ENCODE peak calls at places on chromosomes 1 and 21, in eight cellular contexts. One of them, this sample, is unnamed.

GRCh38 chr21:42118901-42119300 is 47.8 kb downstream of the UMODL1 start:
- DNase-seq in K562: no peak
- DNase-seq in GM23338: no peak
- DNase-seq in stomach: no peak
- DNase-seq in transverse colon: peak; percentile 26
- DNase-seq in fibroblast of lung: no peak
- DNase-seq in A549: no peak
- DNase-seq in suprapubic skin: no peak
- DNase-seq in this sample: no peak

GRCh38 chr1:212213754-212214153 is 71.5 kb upstream of the PPP2R5A start:
- DNase-seq in K562: no peak
- DNase-seq in GM23338: no peak
- DNase-seq in stomach: no peak
- DNase-seq in transverse colon: no peak
- DNase-seq in fibroblast of lung: no peak
- DNase-seq in A549: no peak
- DNase-seq in suprapubic skin: no peak
- DNase-seq in this sample: no peak

GRCh38 chr1:14083706-14084105 is 383.7 kb downstream of the PRDM2 start:
- DNase-seq in K562: no peak
- DNase-seq in GM23338: no peak
- DNase-seq in stomach: no peak
- DNase-seq in transverse colon: no peak
- DNase-seq in fibroblast of lung: no peak
- DNase-seq in A549: no peak
- DNase-seq in suprapubic skin: no peak
- DNase-seq in this sample: no peak

GRCh38 chr1:42936309-42937078 is 22.2 kb downstream of the SLC2A1 start:
- DNase-seq in K562: peak; percentile 94
- DNase-seq in GM23338: no peak
- DNase-seq in stomach: peak; percentile 31
- DNase-seq in transverse colon: peak; percentile 67
- DNase-seq in fibroblast of lung: peak; percentile 76
- DNase-seq in A549: no peak
- DNase-seq in suprapubic skin: peak; percentile 63
- DNase-seq in this sample: peak; percentile 47

GRCh38 chr1:209659909-209660308 is 7.7 kb upstream of the LAMB3 start:
- DNase-seq in K562: no peak
- DNase-seq in GM23338: no peak
- DNase-seq in stomach: no peak
- DNase-seq in transverse colon: no peak
- DNase-seq in fibroblast of lung: peak; percentile 50
- DNase-seq in A549: no peak
- DNase-seq in suprapubic skin: no peak
- DNase-seq in this sample: no peak

GRCh38 chr1:162732566-162733335 is 57.8 kb upstream of the HSD17B7 start:
- DNase-seq in K562: no peak
- DNase-seq in GM23338: no peak
- DNase-seq in stomach: no peak
- DNase-seq in transverse colon: peak; percentile 13
- DNase-seq in fibroblast of lung: peak; percentile 63
- DNase-seq in A549: no peak
- DNase-seq in suprapubic skin: no peak
- DNase-seq in this sample: no peak

GRCh38 chr21:16330340-16331319 is 600.8 kb downstream of the USP25 start:
- DNase-seq in K562: no peak
- DNase-seq in GM23338: peak; percentile 81
- DNase-seq in stomach: no peak
- DNase-seq in transverse colon: no peak
- DNase-seq in fibroblast of lung: peak; percentile 89
- DNase-seq in A549: peak; percentile 1
- DNase-seq in suprapubic skin: no peak
- DNase-seq in this sample: no peak

GRCh38 chr1:221718391-221719277 is 23.3 kb downstream of the DUSP10 start:
- DNase-seq in K562: no peak
- DNase-seq in GM23338: peak; percentile 3
- DNase-seq in stomach: no peak
- DNase-seq in transverse colon: no peak
- DNase-seq in fibroblast of lung: peak; percentile 95
- DNase-seq in A549: peak; percentile 23
- DNase-seq in suprapubic skin: no peak
- DNase-seq in this sample: no peak

GRCh38 chr1:221573727-221574126 is 168.2 kb downstream of the DUSP10 start:
- DNase-seq in K562: no peak
- DNase-seq in GM23338: no peak
- DNase-seq in stomach: no peak
- DNase-seq in transverse colon: no peak
- DNase-seq in fibroblast of lung: peak; percentile 31
- DNase-seq in A549: no peak
- DNase-seq in suprapubic skin: no peak
- DNase-seq in this sample: no peak

GRCh38 chr1:237736372-237737029 is 154.2 kb downstream of the ZP4 start:
- DNase-seq in K562: no peak
- DNase-seq in GM23338: peak; percentile 75
- DNase-seq in stomach: no peak
- DNase-seq in transverse colon: no peak
- DNase-seq in fibroblast of lung: peak; percentile 30
- DNase-seq in A549: no peak
- DNase-seq in suprapubic skin: no peak
- DNase-seq in this sample: no peak

GRCh38 chr1:75502776-75503175 is 108.1 kb downstream of the SLC44A5 start:
- DNase-seq in K562: no peak
- DNase-seq in GM23338: no peak
- DNase-seq in stomach: no peak
- DNase-seq in transverse colon: no peak
- DNase-seq in fibroblast of lung: no peak
- DNase-seq in A549: no peak
- DNase-seq in suprapubic skin: no peak
- DNase-seq in this sample: no peak

GRCh38 chr1:113677250-113678158 is 81.8 kb downstream of the PHTF1 start:
- DNase-seq in K562: peak; percentile 84
- DNase-seq in GM23338: peak; percentile 74
- DNase-seq in stomach: no peak
- DNase-seq in transverse colon: no peak
- DNase-seq in fibroblast of lung: peak; percentile 71
- DNase-seq in A549: peak; percentile 20
- DNase-seq in suprapubic skin: no peak
- DNase-seq in this sample: no peak

GRCh38 chr21:26513212-26513611 is 59.9 kb downstream of the CYYR1 start:
- DNase-seq in K562: no peak
- DNase-seq in GM23338: no peak
- DNase-seq in stomach: no peak
- DNase-seq in transverse colon: no peak
- DNase-seq in fibroblast of lung: peak; percentile 53
- DNase-seq in A549: no peak
- DNase-seq in suprapubic skin: no peak
- DNase-seq in this sample: no peak

GRCh38 chr1:100494393-100495084 is 43.4 kb upstream of the GPR88 start:
- DNase-seq in K562: no peak
- DNase-seq in GM23338: no peak
- DNase-seq in stomach: no peak
- DNase-seq in transverse colon: no peak
- DNase-seq in fibroblast of lung: no peak
- DNase-seq in A549: no peak
- DNase-seq in suprapubic skin: no peak
- DNase-seq in this sample: no peak

GRCh38 chr1:70790232-70790923 is 257.2 kb downstream of the PTGER3 start:
- DNase-seq in K562: no peak
- DNase-seq in GM23338: no peak
- DNase-seq in stomach: no peak
- DNase-seq in transverse colon: no peak
- DNase-seq in fibroblast of lung: no peak
- DNase-seq in A549: no peak
- DNase-seq in suprapubic skin: no peak
- DNase-seq in this sample: no peak

GRCh38 chr1:78668427-78668826 is 18.8 kb downstream of the IFI44 start:
- DNase-seq in K562: no peak
- DNase-seq in GM23338: no peak
- DNase-seq in stomach: no peak
- DNase-seq in transverse colon: no peak
- DNase-seq in fibroblast of lung: no peak
- DNase-seq in A549: no peak
- DNase-seq in suprapubic skin: no peak
- DNase-seq in this sample: no peak

GRCh38 chr1:78665809-78666208 is 16.2 kb downstream of the IFI44 start:
- DNase-seq in K562: no peak
- DNase-seq in GM23338: no peak
- DNase-seq in stomach: no peak
- DNase-seq in transverse colon: no peak
- DNase-seq in fibroblast of lung: no peak
- DNase-seq in A549: no peak
- DNase-seq in suprapubic skin: no peak
- DNase-seq in this sample: no peak

GRCh38 chr1:78664763-78665162 is 15.1 kb downstream of the IFI44 start:
- DNase-seq in K562: no peak
- DNase-seq in GM23338: no peak
- DNase-seq in stomach: no peak
- DNase-seq in transverse colon: no peak
- DNase-seq in fibroblast of lung: no peak
- DNase-seq in A549: no peak
- DNase-seq in suprapubic skin: no peak
- DNase-seq in this sample: no peak

GRCh38 chr1:78667939-78668338 is 18.3 kb downstream of the IFI44 start:
- DNase-seq in K562: no peak
- DNase-seq in GM23338: no peak
- DNase-seq in stomach: no peak
- DNase-seq in transverse colon: no peak
- DNase-seq in fibroblast of lung: no peak
- DNase-seq in A549: no peak
- DNase-seq in suprapubic skin: no peak
- DNase-seq in this sample: no peak

GRCh38 chr1:78663916-78664315 is 14.3 kb downstream of the IFI44 start:
- DNase-seq in K562: no peak
- DNase-seq in GM23338: no peak
- DNase-seq in stomach: no peak
- DNase-seq in transverse colon: no peak
- DNase-seq in fibroblast of lung: no peak
- DNase-seq in A549: no peak
- DNase-seq in suprapubic skin: no peak
- DNase-seq in this sample: no peak
- H3K27ac ChIP-seq in K562: no peak overlapping the region
- H3K27ac ChIP-seq in GM23338: no peak overlapping the region
- H3K27ac ChIP-seq in stomach: no peak overlapping the region
- H3K27ac ChIP-seq in transverse colon: no peak overlapping the region
- H3K27ac ChIP-seq in fibroblast of lung: no peak overlapping the region
- H3K27ac ChIP-seq in A549: no peak overlapping the region
- H3K27ac ChIP-seq in suprapubic skin: no peak overlapping the region
- H3K27ac ChIP-seq in this sample: no peak overlapping the region

DNA sequence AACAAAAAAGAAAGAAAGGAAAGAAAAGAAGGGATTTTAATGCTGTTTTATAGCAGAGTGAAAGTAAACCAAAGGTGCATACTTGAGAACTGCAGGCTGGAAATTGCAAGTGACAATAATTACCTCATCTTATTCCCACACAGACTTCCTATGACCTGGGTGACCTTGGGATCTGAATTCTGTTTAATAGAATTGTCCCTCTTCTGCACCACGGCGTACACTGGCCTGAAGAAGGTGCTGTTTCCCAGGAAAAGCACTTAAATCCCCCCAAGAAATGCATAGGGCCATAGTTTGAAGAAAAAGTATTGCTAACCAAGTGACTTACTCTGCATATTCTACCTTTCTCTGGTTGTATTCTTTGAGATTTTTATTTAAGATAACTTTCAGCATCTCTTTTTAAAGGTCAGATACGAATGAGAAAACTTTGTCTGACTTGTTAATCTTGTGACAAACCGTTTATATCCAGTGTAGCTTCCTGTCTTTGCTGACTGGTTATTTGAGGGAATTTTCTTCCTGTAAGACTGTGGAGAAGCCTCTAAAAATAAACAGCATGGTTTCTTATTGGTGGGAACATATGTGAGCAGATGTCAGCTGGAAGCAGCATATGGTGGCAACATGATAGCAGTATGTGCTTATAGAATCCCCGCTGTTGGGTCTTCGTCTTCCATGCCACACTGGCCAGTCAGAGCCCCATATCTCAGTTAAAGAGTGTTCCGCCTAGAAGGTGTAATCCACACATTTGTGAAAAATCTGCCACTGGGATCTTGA is 16.3 kb downstream of the TGFB2 start:
- DNase-seq in K562: no peak
- DNase-seq in GM23338: peak; percentile 47
- DNase-seq in stomach: no peak
- DNase-seq in transverse colon: no peak
- DNase-seq in fibroblast of lung: peak; percentile 83
- DNase-seq in A549: no peak
- DNase-seq in suprapubic skin: no peak
- DNase-seq in this sample: no peak
- TF ChIP-seq CTCF in K562: peak; percentile 46
- TF ChIP-seq CTCF in GM23338: peak; percentile 73
- TF ChIP-seq CTCF in stomach: no peak
- TF ChIP-seq CTCF in transverse colon: no peak
- TF ChIP-seq CTCF in fibroblast of lung: peak; percentile 73
- TF ChIP-seq CTCF in A549: peak; percentile 66
- TF ChIP-seq CTCF in suprapubic skin: no peak
- TF ChIP-seq CTCF in this sample: peak; percentile 44

DNA sequence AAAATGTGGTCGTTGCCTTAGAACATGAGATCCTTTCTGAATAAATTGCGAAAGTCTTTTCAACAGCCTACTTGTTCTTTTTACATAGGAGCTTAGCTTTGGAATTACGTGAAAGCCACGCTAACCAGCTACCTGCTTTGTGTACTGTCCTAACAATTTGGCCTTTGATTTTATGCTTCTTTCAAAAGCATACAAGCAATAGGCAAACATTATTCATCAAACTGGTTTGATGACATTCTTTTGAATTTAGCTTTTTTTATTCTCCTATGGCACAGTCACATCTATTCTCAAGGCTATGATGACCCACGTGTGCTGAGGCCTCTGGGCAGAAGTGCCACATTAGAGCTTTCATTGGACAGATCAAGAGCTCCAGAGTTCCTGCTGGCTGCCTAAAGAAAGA is 178.0 kb upstream of the DPT start:
- DNase-seq in K562: no peak
- DNase-seq in GM23338: no peak
- DNase-seq in stomach: no peak
- DNase-seq in transverse colon: peak; percentile 20
- DNase-seq in fibroblast of lung: no peak
- DNase-seq in A549: no peak
- DNase-seq in suprapubic skin: no peak
- DNase-seq in this sample: no peak
- H3K4me3 ChIP-seq in K562: no peak overlapping the region
- H3K4me3 ChIP-seq in GM23338: no peak overlapping the region
- H3K4me3 ChIP-seq in stomach: no peak overlapping the region
- H3K4me3 ChIP-seq in transverse colon: no peak overlapping the region
- H3K4me3 ChIP-seq in fibroblast of lung: no peak overlapping the region
- H3K4me3 ChIP-seq in A549: no peak overlapping the region
- H3K4me3 ChIP-seq in suprapubic skin: no peak overlapping the region
- H3K4me3 ChIP-seq in this sample: no peak overlapping the region

DNA sequence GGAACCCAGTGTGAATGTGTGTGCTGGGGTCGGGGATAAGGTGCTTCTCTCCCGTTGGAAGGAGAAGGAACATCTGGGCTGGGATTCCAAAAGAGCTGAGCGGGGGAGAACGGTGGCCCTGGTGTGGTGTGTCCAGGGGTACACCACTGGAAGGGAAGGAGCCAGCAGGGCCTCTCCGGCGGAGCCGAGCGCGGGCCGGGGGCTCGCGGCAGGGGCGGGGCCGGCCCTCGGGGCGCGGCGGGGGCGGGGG is 231 bp upstream of the RPS6KA1 start:
- DNase-seq in K562: no peak
- DNase-seq in GM23338: no peak
- DNase-seq in stomach: no peak
- DNase-seq in transverse colon: no peak
- DNase-seq in fibroblast of lung: no peak
- DNase-seq in A549: no peak
- DNase-seq in suprapubic skin: no peak
- DNase-seq in this sample: no peak
- H3K27ac ChIP-seq in K562: peak overlapping the region; percentile 70
- H3K27ac ChIP-seq in GM23338: peak overlapping the region; percentile 55
- H3K27ac ChIP-seq in stomach: peak overlapping the region; percentile 87
- H3K27ac ChIP-seq in transverse colon: peak overlapping the region; percentile 88
- H3K27ac ChIP-seq in fibroblast of lung: no peak overlapping the region
- H3K27ac ChIP-seq in A549: peak overlapping the region; percentile 72
- H3K27ac ChIP-seq in suprapubic skin: no peak overlapping the region
- H3K27ac ChIP-seq in this sample: peak overlapping the region; percentile 63